ENCODE peak calls at places on chromosome 18, in six cellular contexts. I is lung, K is astrocyte of the spinal cord, B is AG04449, Y is uterus, Q is AG04450. C is an unnamed sample.

GRCh38 chr18:79396431-79397287 is 929 bp downstream of the NFATC1 start:
- DNase-seq in I (peak), K (peak), B (no peak), Y (peak), Q (no peak), C (no peak)

GRCh38 chr18:43692291-43692690 is 415.0 kb upstream of the SYT4 start:
- DNase-seq in I (no peak), K (peak), B (peak), Y (no peak), Q (no peak), C (peak)

GRCh38 chr18:59724116-59724515 is 26.9 kb upstream of the CCBE1 start:
- DNase-seq in I (no peak), K (no peak), B (no peak), Y (no peak), Q (no peak), C (no peak)

GRCh38 chr18:79508565-79509535 is 113.1 kb downstream of the NFATC1 start:
- DNase-seq in I (no peak), K (no peak), B (no peak), Y (peak), Q (no peak), C (no peak)

GRCh38 chr18:8358066-8358795 is 251.0 kb upstream of the RAB12 start:
- DNase-seq in I (no peak), K (no peak), B (no peak), Y (no peak), Q (no peak), C (no peak)

GRCh38 chr18:33316146-33316587 is 124.4 kb downstream of the CCDC178 start:
- DNase-seq in I (no peak), K (no peak), B (no peak), Y (no peak), Q (no peak), C (no peak)

GRCh38 chr18:70490008-70490933 is 201.4 kb downstream of the SOCS6 start:
- DNase-seq in I (no peak), K (peak), B (no peak), Y (no peak), Q (no peak), C (peak)

GRCh38 chr18:49747876-49748275 is 65.5 kb downstream of the ACAA2 start:
- DNase-seq in I (no peak), K (no peak), B (no peak), Y (no peak), Q (no peak), C (no peak)

GRCh38 chr18:494602-494983 is 5.9 kb downstream of the COLEC12 start:
- DNase-seq in I (no peak), K (peak), B (peak), Y (no peak), Q (no peak), C (no peak)

GRCh38 chr18:78904179-78904531 is 75.5 kb upstream of the SALL3 start:
- DNase-seq in I (no peak), K (no peak), B (no peak), Y (no peak), Q (no peak), C (no peak)

GRCh38 chr18:23626451-23627279 is 36.0 kb downstream of the ANKRD29 start:
- DNase-seq in I (no peak), K (peak), B (no peak), Y (no peak), Q (no peak), C (no peak)

GRCh38 chr18:72444756-72445155 is 99.4 kb downstream of the CBLN2 start:
- DNase-seq in I (no peak), K (no peak), B (no peak), Y (no peak), Q (no peak), C (no peak)

GRCh38 chr18:58584219-58585127 is 44.4 kb downstream of the ALPK2 start:
- DNase-seq in I (no peak), K (peak), B (no peak), Y (no peak), Q (no peak), C (peak)

GRCh38 chr18:62028715-62029114 is 135.9 kb upstream of the RNF152 start:
- DNase-seq in I (no peak), K (no peak), B (no peak), Y (no peak), Q (no peak), C (no peak)

GRCh38 chr18:68394705-68395104 is 320.2 kb downstream of the TMX3 start:
- DNase-seq in I (no peak), K (peak), B (no peak), Y (no peak), Q (no peak), C (no peak)

GRCh38 chr18:38751211-38751610 is 1185.6 kb upstream of the CELF4 start:
- DNase-seq in I (no peak), K (no peak), B (no peak), Y (no peak), Q (no peak), C (no peak)

GRCh38 chr18:49784427-49785185 is 28.7 kb downstream of the ACAA2 start:
- DNase-seq in I (no peak), K (peak), B (no peak), Y (no peak), Q (no peak), C (no peak)

GRCh38 chr18:48885951-48886400 is 64.8 kb downstream of the SMAD7 start:
- DNase-seq in I (no peak), K (no peak), B (no peak), Y (no peak), Q (no peak), C (no peak)

GRCh38 chr18:74190086-74190485 is 41.8 kb downstream of the TIMM21 start:
- DNase-seq in I (no peak), K (peak), B (peak), Y (no peak), Q (peak), C (no peak)

GRCh38 chr18:41996020-41996419 is 41.0 kb downstream of the PIK3C3 start:
- DNase-seq in I (no peak), K (no peak), B (no peak), Y (no peak), Q (no peak), C (no peak)

GRCh38 chr18:74116628-74117554 is 30.7 kb downstream of the FBXO15 start:
- DNase-seq in I (no peak), K (peak), B (no peak), Y (no peak), Q (peak), C (peak)

GRCh38 chr18:47100214-47100831 is 50.0 kb downstream of the HDHD2 start:
- DNase-seq in I (peak), K (peak), B (no peak), Y (peak), Q (peak), C (peak)

GRCh38 chr18:73296686-73297085 is 428.9 kb upstream of the NETO1 start:
- DNase-seq in I (no peak), K (peak), B (no peak), Y (no peak), Q (no peak), C (peak)

GRCh38 chr18:3902676-3903075 is 452.7 kb downstream of the TGIF1 start:
- DNase-seq in I (no peak), K (peak), B (no peak), Y (no peak), Q (no peak), C (peak)

GRCh38 chr18:77147418-77147852 is 14.9 kb upstream of the MBP start:
- DNase-seq in I (no peak), K (no peak), B (no peak), Y (no peak), Q (no peak), C (no peak)

GRCh38 chr18:47595816-47596501 is 334.5 kb downstream of the SMAD2 start:
- DNase-seq in I (no peak), K (no peak), B (no peak), Y (no peak), Q (no peak), C (no peak)

GRCh38 chr18:39421319-39421718 is 1855.7 kb upstream of the CELF4 start:
- DNase-seq in I (no peak), K (no peak), B (no peak), Y (no peak), Q (no peak), C (no peak)

GRCh38 chr18:50665519-50665918 is 105.6 kb downstream of the MAPK4 start:
- DNase-seq in I (no peak), K (no peak), B (no peak), Y (no peak), Q (no peak), C (no peak)

GRCh38 chr18:3015203-3015590 is 2.3 kb upstream of the LPIN2 start:
- DNase-seq in I (no peak), K (peak), B (no peak), Y (peak), Q (peak), C (no peak)

GRCh38 chr18:1018211-1018651 is 113.6 kb downstream of the ADCYAP1 start:
- DNase-seq in I (no peak), K (peak), B (peak), Y (no peak), Q (no peak), C (peak)

GRCh38 chr18:61892683-61893303 is at the start of gene RNF152:
- DNase-seq in I (peak), K (peak), B (no peak), Y (peak), Q (no peak), C (no peak)

DNA sequence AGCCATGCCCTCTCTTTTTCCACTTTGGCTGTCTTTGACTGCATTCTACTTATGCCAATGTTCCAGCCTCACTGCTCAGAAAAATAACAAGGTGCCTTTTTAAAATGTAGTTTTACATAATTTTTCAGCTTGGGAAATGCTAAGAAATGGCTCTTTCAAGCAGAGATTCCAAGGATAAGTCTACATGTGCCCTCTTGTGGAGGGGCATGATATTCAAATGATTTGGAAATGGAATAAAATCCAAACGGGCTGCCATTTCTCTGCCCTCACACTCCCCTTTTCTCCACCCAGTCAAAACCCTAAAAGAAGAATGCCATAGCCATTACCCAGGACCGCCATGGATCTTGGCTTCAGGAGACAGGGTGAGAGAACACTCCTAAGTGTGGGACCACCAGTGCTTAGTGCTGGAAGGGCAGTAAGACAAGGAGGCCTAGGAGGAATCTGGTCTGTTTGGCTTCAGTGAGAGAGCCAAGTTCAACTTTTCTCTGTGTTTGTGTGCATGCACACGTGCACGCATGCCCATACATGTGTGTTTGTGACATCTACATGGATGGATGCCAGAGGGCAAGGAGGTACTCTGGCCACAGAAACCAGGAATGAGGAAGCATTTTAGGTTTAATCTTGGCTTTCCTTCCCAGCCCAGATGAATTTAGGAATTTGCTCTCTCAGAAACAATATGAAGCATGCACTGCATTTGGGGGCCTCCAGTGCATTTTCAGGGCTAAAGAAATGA is 174.0 kb upstream of the SLC14A2 start:
- DNase-seq in I (no peak), K (peak), B (no peak), Y (no peak), Q (no peak), C (no peak)
- TF ChIP-seq CTCF in I (no peak), K (peak), B (peak), Y (no peak), Q (peak), C (peak)

GRCh38 chr18:53864758-53865157 is 359.7 kb downstream of the MBD2 start:
- DNase-seq in I (no peak), K (no peak), B (no peak), Y (no peak), Q (no peak), C (no peak)
- TF ChIP-seq CTCF in I (no peak), K (no peak), B (no peak), Y (no peak), Q (no peak), C (peak)

GRCh38 chr18:26656401-26656943 is 108.1 kb upstream of the KCTD1 start:
- DNase-seq in I (no peak), K (no peak), B (no peak), Y (no peak), Q (no peak), C (no peak)

GRCh38 chr18:26655614-26656400 is 107.5 kb upstream of the KCTD1 start:
- DNase-seq in I (peak), K (peak), B (no peak), Y (peak), Q (no peak), C (no peak)

GRCh38 chr18:26657618-26658581 is 109.5 kb upstream of the KCTD1 start:
- DNase-seq in I (no peak), K (no peak), B (no peak), Y (no peak), Q (no peak), C (no peak)

GRCh38 chr18:26655010-26655613 is 106.8 kb upstream of the KCTD1 start:
- DNase-seq in I (no peak), K (peak), B (no peak), Y (no peak), Q (no peak), C (no peak)

GRCh38 chr18:26656944-26657536 is 108.7 kb upstream of the KCTD1 start:
- DNase-seq in I (peak), K (peak), B (no peak), Y (peak), Q (peak), C (no peak)
- TF ChIP-seq CTCF in I (no peak), K (peak), B (peak), Y (peak), Q (peak), C (peak)

GRCh38 chr18:34942975-34943374 is 98.2 kb upstream of the MAPRE2 start:
- DNase-seq in I (no peak), K (no peak), B (no peak), Y (no peak), Q (no peak), C (no peak)
- TF ChIP-seq CTCF in I (no peak), K (no peak), B (no peak), Y (no peak), Q (no peak), C (no peak)

GRCh38 chr18:28995319-28995718 is 818.4 kb upstream of the CDH2 start:
- DNase-seq in I (no peak), K (no peak), B (no peak), Y (no peak), Q (no peak), C (no peak)
- TF ChIP-seq CTCF in I (no peak), K (peak), B (peak), Y (no peak), Q (peak), C (no peak)

DNA sequence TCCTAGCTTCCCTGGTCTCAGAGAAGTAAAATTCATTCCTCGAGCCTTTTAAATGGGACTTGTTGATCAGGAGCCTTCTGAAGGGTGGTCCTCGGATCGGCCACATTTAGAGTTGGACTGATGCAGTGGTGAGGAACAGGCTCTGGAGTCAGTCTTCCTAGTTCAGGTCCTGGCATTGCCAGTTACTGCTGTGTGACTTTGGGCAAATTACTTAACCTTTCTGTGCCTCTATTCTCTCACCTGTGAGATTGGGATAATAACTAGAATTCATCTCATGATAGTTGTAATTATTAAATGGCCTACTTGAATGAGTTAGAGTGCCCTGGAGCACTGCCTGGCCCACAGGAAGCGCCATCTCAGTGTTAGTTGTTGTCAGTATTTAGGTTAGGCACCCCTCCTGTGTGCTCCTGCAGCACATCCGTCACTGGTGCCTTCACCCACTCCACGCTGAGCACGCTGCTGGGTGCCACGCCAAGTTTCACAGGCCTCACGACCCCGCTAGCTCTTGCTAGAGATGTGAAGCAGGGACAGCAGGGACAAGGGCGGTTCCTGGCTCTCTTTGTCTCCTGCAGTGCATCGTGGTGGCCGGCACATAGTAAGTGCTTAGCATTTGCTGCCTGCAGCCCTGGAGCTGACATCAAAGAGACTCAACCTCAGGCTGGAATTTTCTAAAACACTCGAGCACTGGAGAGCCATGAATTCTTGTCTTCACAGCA is 122.9 kb downstream of the FAM210A start:
- DNase-seq in I (no peak), K (no peak), B (no peak), Y (no peak), Q (no peak), C (no peak)
- TF ChIP-seq CTCF in I (no peak), K (no peak), B (no peak), Y (no peak), Q (no peak), C (no peak)

DNA sequence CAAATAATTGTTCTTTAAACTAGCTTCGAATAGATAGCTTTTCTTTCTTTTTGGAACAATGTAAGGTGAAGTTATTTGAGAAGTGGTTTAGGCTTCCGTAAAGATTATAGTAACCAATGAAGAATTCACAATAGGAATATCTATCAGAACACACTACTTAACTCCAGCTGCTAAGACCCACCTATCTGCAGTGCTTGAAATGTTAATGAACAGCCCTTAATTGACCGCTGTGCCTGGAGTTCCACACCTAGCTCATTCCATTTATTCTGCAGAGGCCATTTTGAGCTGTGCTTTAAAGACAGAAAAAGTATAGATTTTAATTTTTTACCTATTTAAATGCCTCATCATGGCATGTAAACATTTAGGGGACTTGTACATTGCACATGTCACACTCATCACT is 83.3 kb upstream of the APCDD1 start:
- DNase-seq in I (no peak), K (no peak), B (no peak), Y (no peak), Q (no peak), C (no peak)
- TF ChIP-seq CTCF in I (no peak), K (no peak), B (no peak), Y (no peak), Q (no peak), C (no peak)

DNA sequence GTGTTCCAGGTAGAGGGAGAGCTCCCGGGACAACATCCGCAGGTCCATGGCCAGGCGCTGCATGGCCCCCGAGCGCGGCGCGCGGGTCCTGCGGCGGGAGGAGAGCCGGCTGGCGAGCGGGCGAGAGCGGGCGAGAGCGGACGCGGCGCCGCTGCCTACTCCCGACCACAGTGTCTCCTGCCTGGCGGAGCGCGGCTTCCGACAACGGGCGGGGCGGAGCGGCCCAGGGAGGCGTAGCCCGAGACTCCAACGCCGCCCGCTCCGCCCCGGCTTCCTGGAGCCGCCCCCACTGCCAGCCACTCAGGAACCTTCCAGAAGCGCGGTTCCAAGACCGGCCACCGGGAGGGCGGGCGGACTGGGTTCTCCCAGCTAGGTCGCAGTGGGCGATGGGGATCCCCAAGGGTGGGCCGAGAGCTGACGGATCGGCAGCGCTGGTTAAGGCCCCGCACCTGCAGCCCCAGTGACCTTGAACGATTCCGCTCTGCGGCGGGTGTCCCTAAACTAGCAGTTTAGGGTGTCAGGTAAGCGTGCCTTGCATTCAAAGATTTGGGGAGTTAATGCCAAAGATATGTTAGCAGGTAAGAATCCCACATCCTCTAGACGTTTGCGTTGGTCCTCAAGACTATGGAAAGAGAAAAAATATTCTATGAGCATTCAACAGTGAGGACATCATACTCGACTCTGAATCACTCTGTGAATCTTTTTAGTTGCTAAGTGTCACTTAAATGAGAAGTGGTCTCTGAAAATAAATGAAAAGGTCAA is at the start of gene ABHD3:
- DNase-seq in I (peak), K (peak), B (peak), Y (peak), Q (peak), C (peak)
- TF ChIP-seq CTCF in I (peak), K (peak), B (peak), Y (peak), Q (peak), C (peak)